ENCODE peak calls at places on chromosomes 11 and 22, in eight cellular contexts. Z, V, G, O, N, L, J and B are unnamed samples.

GRCh38 chr11:111944139-111944538 is 7.0 kb downstream of the DIXDC1 start:
- DNase-seq in Z (no peak), V (no peak), G (peak), O (no peak), N (peak), L (no peak), J (peak), B (peak)

GRCh38 chr11:923691-924405 is 1.8 kb upstream of the AP2A2 start:
- DNase-seq in Z (no peak), V (no peak), G (no peak), O (no peak), N (no peak), L (no peak), J (no peak), B (no peak)

GRCh38 chr22:50726643-50727340 is 11.2 kb upstream of the ACR start:
- DNase-seq in Z (no peak), V (no peak), G (no peak), O (no peak), N (no peak), L (no peak), J (no peak), B (no peak)

GRCh38 chr11:64245401-64245796 is 1.3 kb downstream of the PPP1R14B start:
- DNase-seq in Z (no peak), V (peak), G (no peak), O (peak), N (peak), L (peak), J (no peak), B (peak)

GRCh38 chr11:74278721-74279148 is 32.7 kb downstream of the P4HA3 start:
- DNase-seq in Z (no peak), V (no peak), G (peak), O (no peak), N (peak), L (no peak), J (peak), B (peak)

GRCh38 chr11:27018902-27019544 is 21.6 kb upstream of the BBOX1 start:
- DNase-seq in Z (no peak), V (no peak), G (peak), O (no peak), N (peak), L (no peak), J (no peak), B (peak)

GRCh38 chr11:34537636-34538035 is 24.0 kb upstream of the ELF5 start:
- DNase-seq in Z (no peak), V (no peak), G (no peak), O (no peak), N (no peak), L (no peak), J (no peak), B (no peak)

GRCh38 chr11:117933930-117934329 is 4.7 kb upstream of the TMPRSS13 start:
- DNase-seq in Z (no peak), V (no peak), G (no peak), O (no peak), N (no peak), L (no peak), J (no peak), B (no peak)

GRCh38 chr11:101583180-101584128 is at the start of gene TRPC6:
- DNase-seq in Z (no peak), V (no peak), G (peak), O (no peak), N (peak), L (peak), J (peak), B (peak)

GRCh38 chr22:44701824-44702478 is at the start of gene PRR5:
- DNase-seq in Z (peak), V (peak), G (peak), O (peak), N (peak), L (peak), J (peak), B (peak)

GRCh38 chr22:45976351-45977002 is 485 bp downstream of the WNT7B start:
- DNase-seq in Z (no peak), V (no peak), G (no peak), O (no peak), N (no peak), L (no peak), J (no peak), B (peak)

GRCh38 chr11:69637956-69638871 is 2.7 kb upstream of the CCND1 start:
- DNase-seq in Z (no peak), V (no peak), G (peak), O (no peak), N (peak), L (no peak), J (peak), B (peak)

GRCh38 chr11:76459299-76459698 is 14.5 kb downstream of the EMSY start:
- DNase-seq in Z (no peak), V (no peak), G (peak), O (no peak), N (peak), L (no peak), J (no peak), B (no peak)

GRCh38 chr11:61482513-61482912 is 26.0 kb upstream of the LRRC10B start:
- DNase-seq in Z (peak), V (no peak), G (peak), O (no peak), N (no peak), L (no peak), J (no peak), B (no peak)

GRCh38 chr11:71499546-71499945 is 27.5 kb upstream of the KRTAP5-7 start:
- DNase-seq in Z (no peak), V (no peak), G (no peak), O (no peak), N (no peak), L (no peak), J (no peak), B (no peak)

GRCh38 chr22:45338795-45339194 is 29.1 kb downstream of the FAM118A start:
- DNase-seq in Z (no peak), V (no peak), G (no peak), O (no peak), N (no peak), L (no peak), J (no peak), B (no peak)

GRCh38 chr11:17528181-17528691 is 16.0 kb downstream of the USH1C start:
- DNase-seq in Z (peak), V (peak), G (peak), O (no peak), N (peak), L (no peak), J (peak), B (peak)